ENCODE peak calls at places on chromosomes 13 and 19, in five cellular contexts. One of them, this sample, is unnamed.

GRCh38 chr13:40470665-40471064 is 195.8 kb downstream of the FOXO1 start:
- DNase-seq in H1: no peak
- DNase-seq in GM23338: no peak
- DNase-seq in BJ: no peak
- DNase-seq in left lung: no peak
- DNase-seq in this sample: no peak

GRCh38 chr13:27481766-27482165 is 31.4 kb upstream of the MTIF3 start:
- DNase-seq in GM23338: peak; percentile 90
- DNase-seq in BJ: no peak
- DNase-seq in left lung: peak; percentile 37
- DNase-seq in H1: peak; percentile 58
- DNase-seq in this sample: no peak

GRCh38 chr19:34171539-34171876 is 796 bp upstream of the LSM14A start:
- DNase-seq in GM23338: no peak
- DNase-seq in H1: no peak
- DNase-seq in BJ: peak; percentile 28
- DNase-seq in left lung: no peak
- DNase-seq in this sample: no peak

GRCh38 chr19:989381-990081 is 5.4 kb downstream of the WDR18 start:
- DNase-seq in BJ: no peak
- DNase-seq in left lung: no peak
- DNase-seq in GM23338: no peak
- DNase-seq in H1: no peak
- DNase-seq in this sample: no peak

GRCh38 chr13:85261757-85262346 is 537.4 kb downstream of the SLITRK6 start:
- DNase-seq in left lung: no peak
- DNase-seq in GM23338: peak; percentile 11
- DNase-seq in BJ: no peak
- DNase-seq in H1: no peak
- DNase-seq in this sample: no peak

GRCh38 chr13:31131470-31131961 is 30.2 kb downstream of the HSPH1 start:
- DNase-seq in BJ: no peak
- DNase-seq in left lung: no peak
- DNase-seq in H1: no peak
- DNase-seq in GM23338: no peak
- DNase-seq in this sample: no peak

GRCh38 chr13:48431431-48431830 is 18.5 kb upstream of the LPAR6 start:
- DNase-seq in H1: no peak
- DNase-seq in GM23338: no peak
- DNase-seq in BJ: no peak
- DNase-seq in left lung: no peak
- DNase-seq in this sample: no peak

GRCh38 chr19:42246869-42247630 is 4.6 kb upstream of the GSK3A start:
- DNase-seq in GM23338: no peak
- DNase-seq in H1: no peak
- DNase-seq in left lung: no peak
- DNase-seq in BJ: no peak
- DNase-seq in this sample: no peak

GRCh38 chr13:83780201-83780600 is 102.1 kb downstream of the SLITRK1 start:
- DNase-seq in H1: no peak
- DNase-seq in left lung: no peak
- DNase-seq in GM23338: peak; percentile 82
- DNase-seq in BJ: no peak
- DNase-seq in this sample: no peak

GRCh38 chr19:50155520-50156109 is 7.5 kb downstream of the IZUMO2 start:
- DNase-seq in GM23338: peak; percentile 80
- DNase-seq in left lung: no peak
- DNase-seq in H1: no peak
- DNase-seq in BJ: no peak
- DNase-seq in this sample: no peak

GRCh38 chr13:63005625-63006024 is 1590.0 kb upstream of the PCDH20 start:
- DNase-seq in H1: no peak
- DNase-seq in BJ: no peak
- DNase-seq in GM23338: no peak
- DNase-seq in left lung: no peak
- DNase-seq in this sample: no peak

GRCh38 chr19:38813323-38813722 is 578 bp upstream of the LGALS4 start:
- DNase-seq in BJ: no peak
- DNase-seq in left lung: no peak
- DNase-seq in H1: no peak
- DNase-seq in GM23338: no peak
- DNase-seq in this sample: no peak

GRCh38 chr13:48749144-48749543 is 95.4 kb downstream of the CYSLTR2 start:
- DNase-seq in GM23338: no peak
- DNase-seq in BJ: no peak
- DNase-seq in left lung: no peak
- DNase-seq in H1: no peak
- DNase-seq in this sample: no peak

GRCh38 chr13:26653310-26653709 is 95.8 kb downstream of the WASF3 start:
- DNase-seq in H1: no peak
- DNase-seq in BJ: no peak
- DNase-seq in GM23338: no peak
- DNase-seq in left lung: no peak
- DNase-seq in this sample: no peak

GRCh38 chr13:60755380-60756163 is 358.6 kb downstream of the TDRD3 start:
- DNase-seq in left lung: no peak
- DNase-seq in GM23338: peak; percentile 71
- DNase-seq in BJ: no peak
- DNase-seq in H1: no peak
- DNase-seq in this sample: no peak

GRCh38 chr19:51059715-51060114 is 5.2 kb downstream of the KLK13 start:
- DNase-seq in H1: no peak
- DNase-seq in BJ: no peak
- DNase-seq in left lung: no peak
- DNase-seq in GM23338: no peak
- DNase-seq in this sample: no peak

GRCh38 chr13:85771856-85772255 is 27.4 kb downstream of the SLITRK6 start:
- DNase-seq in GM23338: no peak
- DNase-seq in H1: no peak
- DNase-seq in BJ: no peak
- DNase-seq in left lung: no peak
- DNase-seq in this sample: no peak

GRCh38 chr19:48966541-48967345 is 1.6 kb downstream of the FTL start:
- DNase-seq in left lung: no peak
- DNase-seq in BJ: no peak
- DNase-seq in GM23338: no peak
- DNase-seq in H1: no peak
- DNase-seq in this sample: no peak
- H3K4me3 ChIP-seq in left lung: peak overlapping the region; percentile 92
- H3K4me3 ChIP-seq in BJ: peak overlapping the region; percentile 78
- H3K4me3 ChIP-seq in GM23338: peak overlapping the region; percentile 100
- H3K4me3 ChIP-seq in H1: peak overlapping the region; percentile 94
- H3K4me3 ChIP-seq in this sample: peak overlapping the region; percentile 78

DNA sequence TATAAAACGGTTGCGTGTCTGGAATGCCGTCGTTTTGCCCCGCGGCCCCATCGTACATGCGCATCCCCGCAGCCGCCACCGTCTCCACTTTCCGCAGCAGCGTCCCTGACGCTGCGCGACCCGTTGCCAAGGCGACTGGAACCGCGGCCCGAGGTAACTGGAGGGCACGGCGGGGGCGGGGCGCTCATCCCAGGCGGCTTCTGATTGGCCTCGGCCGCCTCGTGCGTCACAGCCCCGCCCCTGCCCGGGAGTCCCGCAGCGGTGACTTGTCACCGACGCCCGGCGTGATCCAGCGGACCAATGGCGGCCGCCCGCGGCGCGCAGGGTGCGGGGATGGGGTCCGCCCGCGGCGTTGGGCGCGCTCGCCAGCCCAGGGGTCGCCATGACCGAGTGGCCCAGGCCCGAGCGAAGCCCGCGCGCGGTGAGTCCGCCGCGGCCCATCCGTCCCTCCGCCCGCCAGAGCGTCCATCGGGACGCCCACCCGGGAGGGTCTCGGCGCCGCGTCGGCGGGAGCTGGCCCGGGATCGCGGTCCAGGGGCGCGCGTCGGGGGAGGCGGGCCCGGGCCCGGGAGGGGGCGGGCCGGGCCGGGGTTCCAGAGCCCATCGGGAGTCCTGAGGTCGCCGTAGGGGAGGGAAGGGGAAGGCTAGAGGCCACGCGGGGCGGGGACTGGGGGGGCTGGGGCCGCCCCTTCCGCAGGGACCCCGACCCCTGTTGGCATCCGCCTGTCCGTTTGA is at the start of gene ZSCAN1:
- DNase-seq in left lung: peak; percentile 83
- DNase-seq in H1: peak; percentile 70
- DNase-seq in BJ: no peak
- DNase-seq in GM23338: peak; percentile 98
- DNase-seq in this sample: peak; percentile 83
- H3K4me3 ChIP-seq in left lung: peak within 1 kb of the TSS; percentile 37
- H3K4me3 ChIP-seq in H1: peak within 1 kb of the TSS; percentile 51
- H3K4me3 ChIP-seq in BJ: peak within 1 kb of the TSS; percentile 33
- H3K4me3 ChIP-seq in GM23338: peak within 1 kb of the TSS; percentile 59
- H3K4me3 ChIP-seq in this sample: no peak within 1 kb of the TSS

GRCh38 chr13:87122551-87122950 is 548.6 kb upstream of the SLITRK5 start:
- DNase-seq in GM23338: no peak
- DNase-seq in H1: no peak
- DNase-seq in left lung: no peak
- DNase-seq in BJ: no peak
- DNase-seq in this sample: no peak

GRCh38 chr13:87123987-87124784 is 547.0 kb upstream of the SLITRK5 start:
- DNase-seq in GM23338: peak; percentile 48
- DNase-seq in left lung: no peak
- DNase-seq in H1: peak; percentile 19
- DNase-seq in BJ: peak; percentile 89
- DNase-seq in this sample: no peak

GRCh38 chr13:87128006-87128405 is 543.2 kb upstream of the SLITRK5 start:
- DNase-seq in GM23338: peak; percentile 85
- DNase-seq in left lung: no peak
- DNase-seq in BJ: no peak
- DNase-seq in H1: peak; percentile 43
- DNase-seq in this sample: no peak

GRCh38 chr13:87120476-87120875 is 550.7 kb upstream of the SLITRK5 start:
- DNase-seq in left lung: no peak
- DNase-seq in GM23338: no peak
- DNase-seq in H1: no peak
- DNase-seq in BJ: peak; percentile 9
- DNase-seq in this sample: no peak

GRCh38 chr13:87124785-87125074 is 546.4 kb upstream of the SLITRK5 start:
- DNase-seq in left lung: no peak
- DNase-seq in BJ: no peak
- DNase-seq in H1: no peak
- DNase-seq in GM23338: peak; percentile 8
- DNase-seq in this sample: no peak
- H3K4me3 ChIP-seq in left lung: no peak overlapping the region
- H3K4me3 ChIP-seq in BJ: no peak overlapping the region
- H3K4me3 ChIP-seq in H1: no peak overlapping the region
- H3K4me3 ChIP-seq in GM23338: no peak overlapping the region
- H3K4me3 ChIP-seq in this sample: no peak overlapping the region

GRCh38 chr13:44437356-44438233 is 64.0 kb downstream of the SERP2 start:
- DNase-seq in BJ: no peak
- DNase-seq in GM23338: peak; percentile 78
- DNase-seq in left lung: no peak
- DNase-seq in H1: no peak
- DNase-seq in this sample: no peak
- H3K4me3 ChIP-seq in BJ: peak overlapping the region; percentile 72
- H3K4me3 ChIP-seq in GM23338: peak overlapping the region; percentile 90
- H3K4me3 ChIP-seq in left lung: peak overlapping the region; percentile 75
- H3K4me3 ChIP-seq in H1: peak overlapping the region; percentile 86
- H3K4me3 ChIP-seq in this sample: peak overlapping the region; percentile 51

DNA sequence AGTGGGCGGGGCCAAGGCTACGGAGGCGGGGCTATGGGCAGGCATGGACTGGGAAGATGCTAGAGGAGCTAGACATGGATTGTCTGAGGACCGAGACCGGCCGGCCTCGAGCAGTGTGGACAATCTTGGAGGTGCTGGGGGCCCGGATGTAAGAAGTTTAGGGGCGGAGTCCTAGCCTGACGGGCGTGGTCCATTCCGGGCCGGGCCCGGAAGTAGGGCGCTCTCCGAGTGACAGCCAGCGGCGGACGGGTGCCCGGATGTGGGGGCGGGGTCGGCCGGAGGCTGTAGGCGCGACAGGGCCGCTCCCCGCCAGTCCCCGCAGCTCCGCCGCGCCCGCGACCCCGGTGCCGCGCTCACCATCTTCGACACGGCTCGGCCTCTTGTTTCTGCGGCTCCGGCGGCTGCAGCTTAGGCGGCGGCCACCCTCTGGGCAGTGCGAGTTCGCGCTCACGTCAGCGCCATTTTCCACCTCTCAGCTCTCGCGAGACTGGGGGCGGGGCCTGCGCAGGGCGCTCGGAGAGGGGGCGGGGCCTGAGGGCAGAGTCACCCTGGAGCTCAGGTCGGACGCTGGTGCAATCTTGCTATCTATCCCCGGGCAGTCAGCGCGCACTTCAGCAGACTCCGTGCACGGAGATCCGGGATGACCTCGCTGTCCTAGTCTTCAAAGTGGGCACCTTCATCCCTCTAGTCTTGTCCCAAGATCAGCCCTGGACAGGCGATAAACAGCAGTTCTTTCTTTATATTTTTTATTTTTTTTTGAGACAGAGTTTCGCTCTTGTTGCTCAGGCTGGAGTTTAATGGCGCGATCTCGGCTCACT is at the start of gene ZNF414:
- DNase-seq in H1: peak; percentile 96
- DNase-seq in GM23338: peak; percentile 100
- DNase-seq in BJ: peak; percentile 89
- DNase-seq in left lung: peak; percentile 95
- DNase-seq in this sample: peak; percentile 97
- H3K4me3 ChIP-seq in H1: peak within 1 kb of the TSS; percentile 61
- H3K4me3 ChIP-seq in GM23338: peak within 1 kb of the TSS; percentile 78
- H3K4me3 ChIP-seq in BJ: peak within 1 kb of the TSS; percentile 84
- H3K4me3 ChIP-seq in left lung: peak within 1 kb of the TSS; percentile 66
- H3K4me3 ChIP-seq in this sample: peak within 1 kb of the TSS; percentile 77

GRCh38 chr19:40464059-40465024 is 1.2 kb downstream of the BLVRB start:
- DNase-seq in H1: no peak
- DNase-seq in GM23338: peak; percentile 94
- DNase-seq in BJ: no peak
- DNase-seq in left lung: peak; percentile 86
- DNase-seq in this sample: peak; percentile 92
- H3K4me3 ChIP-seq in H1: peak overlapping the region; percentile 47
- H3K4me3 ChIP-seq in GM23338: peak overlapping the region; percentile 88
- H3K4me3 ChIP-seq in BJ: peak overlapping the region; percentile 64
- H3K4me3 ChIP-seq in left lung: peak overlapping the region; percentile 57
- H3K4me3 ChIP-seq in this sample: peak overlapping the region; percentile 57